ENCODE peak calls at places on chromosomes 11 and 22, in four cellular contexts. X is K562, L is HepG2, V is SK-N-SH. E is an unnamed sample.
A peak's percentile ranks its signal among the peaks of the same experiment; 100 is the strongest.

GRCh38 chr11:118241191-118242098 is 10.7 kb downstream of the MPZL3 start:
- DNase-seq in X (peak; percentile 38), L (peak; percentile 39), V (no peak), E (peak; percentile 95)

GRCh38 chr22:31084811-31085492 is 3.8 kb downstream of the SMTN start:
- DNase-seq in L (no peak), V (peak; percentile 96), X (peak; percentile 80), E (no peak)

GRCh38 chr11:2465201-2466068 is 20.6 kb downstream of the KCNQ1 start:
- DNase-seq in X (no peak), V (no peak), L (no peak), E (no peak)

GRCh38 chr11:34161812-34162506 is 56.5 kb downstream of the NAT10 start:
- DNase-seq in X (peak; percentile 62), L (no peak), V (no peak), E (no peak)

GRCh38 chr11:67352546-67353316 is 615 bp downstream of the POLD4 start:
- DNase-seq in L (peak; percentile 20), X (peak; percentile 47), V (no peak), E (no peak)

GRCh38 chr11:118202599-118203422 is 22.0 kb downstream of the JAML start:
- DNase-seq in L (peak; percentile 94), V (no peak), X (no peak), E (no peak)

GRCh38 chr22:26395926-26396325 is 33.1 kb upstream of the ASPHD2 start:
- DNase-seq in V (no peak), L (no peak), X (no peak), E (no peak)

GRCh38 chr22:39242809-39243442 is 1.9 kb downstream of the PDGFB start:
- DNase-seq in X (peak; percentile 51), V (no peak), L (peak; percentile 60), E (no peak)

GRCh38 chr11:83661491-83662350 is 375.6 kb upstream of the CCDC90B start:
- DNase-seq in V (no peak), X (no peak), L (peak; percentile 65), E (no peak)

GRCh38 chr22:49827307-49827852 is 293 bp downstream of the BRD1 start:
- DNase-seq in X (peak; percentile 74), L (no peak), V (peak; percentile 77), E (no peak)

GRCh38 chr11:63610604-63611394 is 3.4 kb downstream of the PLAAT3 start:
- DNase-seq in V (no peak), X (no peak), L (no peak), E (no peak)

GRCh38 chr11:132335311-132335710 is 964.9 kb downstream of the NTM start:
- DNase-seq in L (no peak), V (no peak), X (no peak), E (no peak)

GRCh38 chr22:23283591-23284503 is 103.5 kb downstream of the BCR start:
- DNase-seq in X (peak; percentile 61), L (peak; percentile 90), V (no peak), E (no peak)

GRCh38 chr11:126583594-126583993 is 228.1 kb downstream of the ST3GAL4 start:
- DNase-seq in V (no peak), L (no peak), X (no peak), E (no peak)

GRCh38 chr11:76600124-76600655 is 70.4 kb downstream of the LRRC32 start:
- DNase-seq in V (no peak), L (no peak), X (no peak), E (no peak)

GRCh38 chr22:16954060-16954403 is 54.0 kb downstream of the GAB4 start:
- DNase-seq in X (peak; percentile 4), L (no peak), V (no peak), E (no peak)

GRCh38 chr11:109071712-109072524 is 350.1 kb upstream of the C11orf87 start:
- DNase-seq in V (no peak), X (no peak), L (no peak), E (no peak)

GRCh38 chr11:64536396-64536935 is 54.6 kb upstream of the SLC22A12 start:
- DNase-seq in V (no peak), L (no peak), X (no peak), E (no peak)

GRCh38 chr22:32996702-32997101 is 61.5 kb downstream of the SYN3 start:
- DNase-seq in L (no peak), X (no peak), V (no peak), E (no peak)

GRCh38 chr22:37732699-37733607 is 36.1 kb downstream of the TRIOBP start:
- DNase-seq in X (no peak), V (no peak), L (no peak), E (no peak)
- TF ChIP-seq YY1 in X (no peak), V (no peak), L (no peak), E (no peak)

GRCh38 chr11:74492084-74492483 is 1.4 kb downstream of the LIPT2 start:
- DNase-seq in V (no peak), L (no peak), X (no peak), E (no peak)
- TF ChIP-seq ELF1 in V (no peak), L (no peak), X (no peak), E (no peak)

DNA sequence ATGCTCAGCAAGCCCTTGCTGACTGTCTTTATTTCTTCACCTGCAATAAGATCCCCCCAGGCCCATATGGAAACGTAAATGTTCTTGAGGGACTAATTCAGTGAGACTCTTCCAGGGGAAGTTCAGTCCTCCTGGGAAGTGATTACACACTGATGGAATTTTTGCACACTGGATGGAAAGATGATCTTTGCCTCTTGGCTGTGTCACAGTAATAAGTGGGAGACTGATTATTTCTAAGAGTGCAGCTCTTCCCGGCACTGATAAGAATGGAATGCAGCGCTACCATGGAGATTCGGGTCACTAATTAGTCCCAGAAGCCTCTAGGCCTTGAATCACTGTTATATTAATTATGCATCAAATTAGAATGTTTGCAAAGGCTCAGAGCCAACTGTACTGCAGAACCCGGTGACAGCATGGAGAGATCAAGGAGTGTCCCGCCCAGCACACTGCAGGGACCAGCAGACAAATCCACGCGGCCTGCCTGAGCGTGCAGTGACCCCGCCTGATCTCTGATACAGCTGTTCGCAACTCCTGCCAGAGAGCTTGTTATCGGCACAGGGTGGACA is 178.3 kb downstream of the SNX19 start:
- DNase-seq in L (no peak), X (no peak), V (peak; percentile 47), E (no peak)
- TF ChIP-seq YY1 in L (no peak), X (no peak), V (no peak), E (no peak)

GRCh38 chr11:66115638-66116410 is 45.8 kb downstream of the PACS1 start:
- DNase-seq in X (no peak), V (no peak), L (peak; percentile 46), E (no peak)

GRCh38 chr11:66121453-66121852 is 51.4 kb downstream of the PACS1 start:
- DNase-seq in X (no peak), V (no peak), L (no peak), E (no peak)

GRCh38 chr11:66116576-66117361 is 46.7 kb downstream of the PACS1 start:
- DNase-seq in X (no peak), V (no peak), L (no peak), E (no peak)

GRCh38 chr11:66118847-66119246 is 48.8 kb downstream of the PACS1 start:
- DNase-seq in L (no peak), V (no peak), X (no peak), E (no peak)

GRCh38 chr11:66119348-66120133 is 49.5 kb downstream of the PACS1 start:
- DNase-seq in X (no peak), V (peak; percentile 61), L (peak; percentile 95), E (peak; percentile 55)
- TF ChIP-seq ELF1 in X (no peak), V (no peak), L (peak; percentile 24), E (no peak)

GRCh38 chr11:44456544-44457270 is 108.8 kb upstream of the CD82 start:
- DNase-seq in L (no peak), V (peak; percentile 42), X (no peak), E (peak; percentile 37)
- TF ChIP-seq YY1 in L (no peak), V (no peak), X (no peak), E (no peak)

E was measured in HCT116.